ENCODE peak calls at places on chromosome 3, in seven cellular contexts. O is colonic mucosa, K is sigmoid colon, U is GM06990, J is progenitor cell of endocrine pancreas, F is PC-3, L is AG04450. W is an unnamed sample.

GRCh38 chr3:110567032-110567431 is 504.6 kb upstream of the NECTIN3 start:
- DNase-seq in J (no peak), U (no peak), O (no peak), F (peak), K (no peak), L (peak), W (no peak)

GRCh38 chr3:42557849-42558248 is 23.9 kb downstream of the SEC22C start:
- DNase-seq in K (no peak), J (no peak), L (no peak), F (peak), U (no peak), O (no peak), W (no peak)

GRCh38 chr3:127062926-127063325 is 80.0 kb downstream of the PLXNA1 start:
- DNase-seq in F (no peak), K (peak), L (no peak), O (no peak), J (no peak), U (no peak), W (peak)

GRCh38 chr3:78659386-78659987 is 1108.3 kb downstream of the ROBO1 start:
- DNase-seq in K (no peak), F (peak), O (peak), L (peak), U (no peak), J (no peak), W (no peak)

GRCh38 chr3:76429536-76430177 is 610.2 kb upstream of the ROBO2 start:
- DNase-seq in J (no peak), F (no peak), O (no peak), L (no peak), U (no peak), K (peak), W (no peak)

GRCh38 chr3:38782148-38782547 is 33.9 kb downstream of the SCN10A start:
- DNase-seq in U (no peak), F (peak), O (no peak), L (no peak), K (no peak), J (no peak), W (no peak)

GRCh38 chr3:30333903-30334302 is 272.5 kb upstream of the TGFBR2 start:
- DNase-seq in J (no peak), U (no peak), K (no peak), O (no peak), F (no peak), L (no peak), W (no peak)

GRCh38 chr3:186514296-186515002 is 29.7 kb downstream of the CRYGS start:
- DNase-seq in L (no peak), O (no peak), F (peak), K (no peak), U (no peak), J (no peak), W (no peak)

GRCh38 chr3:42500909-42501308 is 1.5 kb upstream of the VIPR1 start:
- DNase-seq in U (no peak), F (no peak), J (no peak), L (no peak), O (no peak), K (peak), W (peak)

GRCh38 chr3:133711013-133711412 is 35.2 kb upstream of the TF start:
- DNase-seq in U (no peak), F (no peak), J (no peak), K (no peak), O (no peak), L (no peak), W (no peak)

GRCh38 chr3:177607596-177607995 is 410.3 kb upstream of the TBL1XR1 start:
- DNase-seq in F (no peak), K (no peak), U (no peak), L (no peak), O (no peak), J (no peak), W (no peak)

GRCh38 chr3:141412087-141412935 is 44.0 kb downstream of the ZBTB38 start:
- DNase-seq in U (no peak), F (peak), L (peak), J (no peak), O (peak), K (peak), W (no peak)

GRCh38 chr3:17398959-17399551 is 343.4 kb downstream of the TBC1D5 start:
- DNase-seq in L (no peak), K (no peak), O (no peak), J (no peak), F (no peak), U (peak), W (no peak)

GRCh38 chr3:179801263-179801662 is 148.4 kb downstream of the USP13 start:
- DNase-seq in U (no peak), F (peak), O (no peak), L (peak), K (no peak), J (no peak), W (no peak)

GRCh38 chr3:189389346-189389745 is 217.6 kb downstream of the TPRG1 start:
- DNase-seq in U (no peak), K (no peak), O (no peak), F (no peak), L (no peak), J (no peak), W (no peak)

GRCh38 chr3:137687181-137687880 is 76.8 kb upstream of the SOX14 start:
- DNase-seq in L (no peak), K (no peak), F (no peak), O (no peak), J (no peak), U (no peak), W (no peak)

GRCh38 chr3:23763040-23763477 is 42.7 kb upstream of the UBE2E1 start:
- DNase-seq in F (no peak), U (peak), L (no peak), K (no peak), J (no peak), O (no peak), W (no peak)

GRCh38 chr3:161403251-161403650 is 31.9 kb upstream of the SPTSSB start:
- DNase-seq in F (peak), U (no peak), O (no peak), J (no peak), K (no peak), L (no peak), W (no peak)

GRCh38 chr3:123732447-123732846 is 147.6 kb upstream of the HACD2 start:
- DNase-seq in U (no peak), J (no peak), L (peak), K (no peak), F (peak), O (no peak), W (no peak)

GRCh38 chr3:165212580-165212979 is 16.4 kb upstream of the SLITRK3 start:
- DNase-seq in K (no peak), F (no peak), U (no peak), O (no peak), L (no peak), J (no peak), W (no peak)

GRCh38 chr3:165206454-165207266 is 10.5 kb upstream of the SLITRK3 start:
- DNase-seq in K (peak), U (peak), O (peak), F (peak), L (peak), J (peak), W (peak)

GRCh38 chr3:165210727-165211126 is 14.5 kb upstream of the SLITRK3 start:
- DNase-seq in U (no peak), L (no peak), K (no peak), F (no peak), J (no peak), O (no peak), W (no peak)

GRCh38 chr3:165211749-165212148 is 15.6 kb upstream of the SLITRK3 start:
- DNase-seq in L (no peak), F (no peak), U (no peak), J (no peak), K (no peak), O (no peak), W (no peak)

GRCh38 chr3:165210132-165210531 is 13.9 kb upstream of the SLITRK3 start:
- DNase-seq in L (no peak), U (no peak), O (no peak), K (no peak), J (no peak), F (peak), W (no peak)
- TF ChIP-seq CTCF in L (peak), U (no peak), O (no peak), K (no peak), J (peak), F (peak), W (no peak)

GRCh38 chr3:46907960-46908293 is 30.4 kb downstream of the PTH1R start:
- DNase-seq in K (no peak), O (no peak), U (no peak), F (no peak), L (no peak), J (no peak), W (no peak)

GRCh38 chr3:46908294-46908985 is 30.9 kb downstream of the PTH1R start:
- DNase-seq in K (peak), O (no peak), U (no peak), J (no peak), L (no peak), F (peak), W (peak)

GRCh38 chr3:46905661-46906451 is 28.3 kb downstream of the PTH1R start:
- DNase-seq in J (no peak), O (no peak), K (peak), F (no peak), L (no peak), U (no peak), W (peak)

GRCh38 chr3:46906471-46907058 is 29.0 kb downstream of the PTH1R start:
- DNase-seq in U (no peak), J (no peak), L (no peak), F (no peak), O (no peak), K (peak), W (peak)

DNA sequence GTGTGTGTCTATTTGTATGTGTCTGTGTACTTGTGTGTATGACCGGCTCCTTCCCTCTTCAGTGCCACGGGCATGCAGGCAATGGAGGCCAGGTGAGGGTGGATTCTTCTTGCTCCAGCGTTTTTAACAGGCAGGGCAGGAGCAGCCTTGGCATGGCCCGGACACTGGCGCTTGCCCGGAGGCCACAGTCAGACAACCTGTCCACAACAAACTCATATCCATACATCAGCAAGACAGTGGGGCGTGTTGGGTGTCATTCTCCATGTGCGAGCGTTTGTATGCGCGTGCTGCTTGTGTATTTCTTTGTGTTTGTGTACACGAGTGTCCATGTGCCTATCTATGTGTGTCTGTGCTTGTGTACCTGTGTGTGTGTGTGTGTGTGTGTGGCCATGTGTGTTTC is 29.8 kb downstream of the PTH1R start:
- DNase-seq in J (no peak), F (no peak), K (peak), U (no peak), O (no peak), L (no peak), W (peak)
- TF ChIP-seq CTCF in J (no peak), F (no peak), K (no peak), U (no peak), O (no peak), L (no peak), W (no peak)

GRCh38 chr3:63228087-63228486 is 50.0 kb upstream of the SYNPR start:
- DNase-seq in U (no peak), O (no peak), K (no peak), F (no peak), J (no peak), L (no peak), W (no peak)

GRCh38 chr3:63228677-63229076 is 49.4 kb upstream of the SYNPR start:
- DNase-seq in K (no peak), U (peak), F (peak), O (peak), J (no peak), L (no peak), W (no peak)

GRCh38 chr3:63230146-63230545 is 48.0 kb upstream of the SYNPR start:
- DNase-seq in J (no peak), K (no peak), O (no peak), U (no peak), F (no peak), L (no peak), W (no peak)

GRCh38 chr3:63231556-63231955 is 46.6 kb upstream of the SYNPR start:
- DNase-seq in U (no peak), L (no peak), O (no peak), J (no peak), F (no peak), K (no peak), W (no peak)

GRCh38 chr3:63232764-63233396 is 45.2 kb upstream of the SYNPR start:
- DNase-seq in J (no peak), O (no peak), L (no peak), K (no peak), U (no peak), F (peak), W (no peak)
- TF ChIP-seq CTCF in J (peak), O (peak), L (peak), K (no peak), U (peak), F (peak), W (peak)

DNA sequence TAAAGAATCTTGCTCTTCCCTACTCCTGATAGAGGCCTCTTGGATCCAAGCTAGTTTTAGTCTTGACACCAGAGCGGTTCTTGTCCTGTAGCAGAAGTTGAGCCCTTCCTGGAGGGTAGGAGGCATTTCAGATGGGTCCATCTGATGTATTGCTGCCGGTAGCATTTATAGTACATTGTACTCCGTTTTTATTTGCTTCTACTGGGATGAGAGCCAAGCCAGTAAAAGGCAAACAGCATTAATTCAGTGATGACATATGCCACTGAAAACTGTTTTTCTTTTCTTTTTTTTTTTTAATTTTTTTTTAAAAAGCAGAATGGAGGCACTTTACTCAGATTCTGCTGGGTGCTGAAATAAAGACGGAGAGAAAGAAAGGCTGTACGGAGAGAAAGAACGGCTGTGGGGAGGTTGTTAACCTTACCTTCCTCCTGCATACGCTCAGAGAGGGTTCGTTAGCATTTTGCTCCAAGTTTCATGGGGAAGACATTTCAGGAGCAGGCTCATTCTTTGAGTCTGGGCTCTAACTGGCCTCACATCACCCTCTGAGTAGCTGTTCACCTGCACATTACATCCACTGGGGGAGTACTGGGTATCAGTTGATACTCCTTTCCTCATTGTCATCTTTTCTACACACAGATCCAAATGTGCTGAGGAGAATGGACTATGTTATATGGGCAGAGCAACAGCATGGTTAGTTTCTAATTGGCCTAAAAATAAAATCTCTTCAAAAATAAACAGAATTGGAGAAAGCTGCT is 161.5 kb downstream of the FEZF2 start:
- DNase-seq in F (peak), K (no peak), U (no peak), J (no peak), L (no peak), O (peak), W (no peak)
- TF ChIP-seq CTCF in F (peak), K (peak), U (no peak), J (peak), L (peak), O (no peak), W (no peak)

DNA sequence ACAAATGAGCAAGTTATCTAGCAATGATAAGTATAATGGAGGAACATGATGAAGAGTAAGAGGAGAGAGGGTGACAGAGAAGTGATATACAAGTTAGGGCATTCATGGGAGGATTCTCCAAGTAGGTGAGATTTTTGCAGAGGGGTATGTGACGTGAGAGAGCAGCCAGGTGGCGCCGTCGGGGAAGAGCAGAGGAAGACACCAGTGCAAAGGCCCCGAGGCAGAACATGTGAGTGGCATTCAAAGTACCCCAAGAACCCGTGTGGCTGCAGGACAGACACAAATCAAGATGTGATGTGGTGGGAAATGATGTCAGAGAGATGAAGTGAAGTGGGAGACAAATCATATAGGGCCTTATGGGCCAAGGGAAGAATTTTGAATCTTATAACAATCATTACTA is 81.8 kb upstream of the GRM7 start:
- DNase-seq in U (no peak), F (no peak), K (no peak), O (no peak), L (no peak), J (no peak), W (no peak)
- TF ChIP-seq CTCF in U (peak), F (peak), K (no peak), O (no peak), L (no peak), J (no peak), W (no peak)

DNA sequence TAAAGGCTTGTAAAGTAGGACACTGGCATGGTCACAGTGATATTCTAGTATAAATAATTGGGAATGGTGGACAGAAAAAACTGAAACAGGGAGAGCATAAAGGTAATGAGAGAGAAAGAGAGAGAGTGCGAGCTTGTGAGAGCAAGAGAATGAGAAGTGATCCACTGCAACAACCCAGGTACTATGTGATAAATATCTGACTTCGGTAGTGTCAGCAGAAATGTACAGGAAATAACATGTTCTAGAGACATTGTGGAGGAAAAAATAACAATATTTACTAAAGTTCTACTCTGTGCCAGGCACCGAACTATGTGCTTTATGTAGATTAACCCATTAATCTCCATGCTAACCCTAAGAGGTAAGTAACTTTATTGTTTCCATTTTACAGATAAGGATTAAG is 425.9 kb downstream of the ZBTB20 start:
- DNase-seq in F (no peak), U (no peak), J (no peak), L (no peak), O (no peak), K (no peak), W (no peak)
- TF ChIP-seq CTCF in F (no peak), U (no peak), J (no peak), L (no peak), O (no peak), K (no peak), W (no peak)

GRCh38 chr3:119240582-119241434 is at the start of gene B4GALT4:
- DNase-seq in K (peak), O (peak), U (peak), F (peak), J (peak), L (peak), W (peak)
- TF ChIP-seq CTCF in K (no peak), O (no peak), U (no peak), F (no peak), J (no peak), L (no peak), W (no peak)

GRCh38 chr3:60323651-60324050 is 927.6 kb downstream of the FHIT start:
- DNase-seq in U (no peak), J (no peak), O (no peak), F (no peak), K (no peak), L (no peak), W (no peak)

GRCh38 chr3:60319179-60319858 is 931.9 kb downstream of the FHIT start:
- DNase-seq in O (no peak), L (no peak), F (no peak), K (no peak), U (no peak), J (no peak), W (no peak)

GRCh38 chr3:60325610-60326181 is 925.6 kb downstream of the FHIT start:
- DNase-seq in O (peak), L (no peak), U (no peak), K (no peak), F (no peak), J (no peak), W (no peak)

GRCh38 chr3:60322334-60322856 is 928.9 kb downstream of the FHIT start:
- DNase-seq in J (no peak), L (no peak), K (no peak), O (no peak), U (no peak), F (no peak), W (no peak)

GRCh38 chr3:60323180-60323579 is 928.1 kb downstream of the FHIT start:
- DNase-seq in U (no peak), F (no peak), L (no peak), J (no peak), K (no peak), O (no peak), W (no peak)
- TF ChIP-seq CTCF in U (no peak), F (no peak), L (no peak), J (peak), K (no peak), O (no peak), W (no peak)

DNA sequence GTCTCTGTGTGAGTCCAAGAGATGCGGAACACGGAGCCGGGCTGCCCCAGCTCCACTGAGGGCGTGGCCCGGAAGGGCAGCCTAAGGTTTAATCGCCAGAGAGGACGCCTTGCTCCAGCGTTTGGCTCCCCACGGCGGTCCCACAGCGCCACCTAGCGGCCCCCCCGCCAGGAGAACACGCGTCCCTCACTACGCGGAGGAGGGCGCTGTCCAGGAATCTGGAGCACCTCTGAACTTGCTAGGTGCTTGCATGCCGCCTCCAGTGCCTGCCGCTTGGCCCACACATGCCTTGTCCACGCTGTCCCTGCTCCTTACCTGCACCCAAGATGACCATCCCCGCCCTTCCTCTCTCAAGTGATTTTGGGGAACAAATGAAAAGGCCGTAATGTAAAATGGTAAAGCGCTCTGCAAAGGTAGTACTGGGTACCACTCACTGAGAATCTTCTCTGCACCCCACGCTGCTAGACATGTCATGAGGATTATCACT is 14.4 kb upstream of the MRPS22 start:
- DNase-seq in K (peak), U (peak), L (no peak), J (peak), F (peak), O (peak), W (peak)
- TF ChIP-seq CTCF in K (peak), U (peak), L (peak), J (peak), F (peak), O (peak), W (peak)